ENCODE peak calls at places on chromosomes 2 and 18, in seven cellular contexts. D, B, T, A, U, Z and L are unnamed samples.
A peak's percentile ranks its signal among the peaks of the same experiment; 100 is the strongest.

GRCh38 chr2:102193074-102193473 is 6.3 kb downstream of the IL1RL2 start:
- DNase-seq in D (peak; percentile 54), B (no peak), T (no peak), A (no peak), U (peak; percentile 48), Z (peak; percentile 52), L (peak; percentile 82)

GRCh38 chr18:12837747-12838146 is 46.3 kb downstream of the PTPN2 start:
- DNase-seq in D (peak; percentile 47), B (no peak), T (no peak), A (no peak), U (no peak), Z (peak; percentile 25), L (no peak)

GRCh38 chr2:75482398-75482797 is 78.3 kb downstream of the EVA1A start:
- DNase-seq in D (no peak), B (no peak), T (no peak), A (no peak), U (no peak), Z (no peak), L (no peak)

GRCh38 chr2:194079989-194080388 is 1577.0 kb upstream of the SLC39A10 start:
- DNase-seq in D (no peak), B (no peak), T (no peak), A (no peak), U (no peak), Z (no peak), L (no peak)

GRCh38 chr2:241865957-241866858 is 3.3 kb upstream of the RTP5 start:
- DNase-seq in D (peak; percentile 16), B (peak; percentile 28), T (no peak), A (no peak), U (no peak), Z (no peak), L (no peak)

GRCh38 chr2:172438741-172439508 is 11.5 kb downstream of the ITGA6 start:
- DNase-seq in D (peak; percentile 71), B (no peak), T (no peak), A (no peak), U (peak; percentile 71), Z (peak; percentile 52), L (peak; percentile 87)

GRCh38 chr2:98505311-98505808 is 60.7 kb downstream of the INPP4A start:
- DNase-seq in D (no peak), B (no peak), T (peak; percentile 64), A (no peak), U (no peak), Z (no peak), L (no peak)

GRCh38 chr2:240538031-240538780 is 19.6 kb downstream of the ANKMY1 start:
- DNase-seq in D (no peak), B (no peak), T (no peak), A (no peak), U (no peak), Z (no peak), L (no peak)

GRCh38 chr18:26863921-26864497 is 1.5 kb downstream of the AQP4 start:
- DNase-seq in D (no peak), B (no peak), T (no peak), A (no peak), U (no peak), Z (no peak), L (no peak)

GRCh38 chr2:55419236-55419513 is 481 bp downstream of the CCDC88A start:
- DNase-seq in D (peak; percentile 18), B (no peak), T (no peak), A (no peak), U (peak; percentile 9), Z (peak; percentile 38), L (peak; percentile 23)

GRCh38 chr2:30611572-30611971 is 164.5 kb downstream of the LCLAT1 start:
- DNase-seq in D (no peak), B (no peak), T (no peak), A (no peak), U (no peak), Z (peak; percentile 85), L (no peak)

GRCh38 chr2:134178109-134178877 is 75.6 kb upstream of the MGAT5 start:
- DNase-seq in D (peak; percentile 11), B (no peak), T (no peak), A (no peak), U (no peak), Z (peak; percentile 35), L (no peak)

GRCh38 chr2:231462729-231463465 is 1.4 kb downstream of the NCL start:
- DNase-seq in D (no peak), B (no peak), T (no peak), A (no peak), U (no peak), Z (no peak), L (no peak)

GRCh38 chr18:74196220-74197119 is 48.1 kb downstream of the TIMM21 start:
- DNase-seq in D (peak; percentile 66), B (peak; percentile 64), T (no peak), A (peak; percentile 15), U (peak; percentile 79), Z (peak; percentile 39), L (peak; percentile 67)

GRCh38 chr2:69514836-69515235 is 77.6 kb upstream of the NFU1 start:
- DNase-seq in D (peak; percentile 24), B (no peak), T (no peak), A (no peak), U (no peak), Z (no peak), L (no peak)

GRCh38 chr2:160062283-160063005 is at the start of gene PLA2R1:
- DNase-seq in D (peak; percentile 12), B (no peak), T (no peak), A (no peak), U (peak; percentile 77), Z (peak; percentile 52), L (peak; percentile 38)

GRCh38 chr18:46917108-46917807 is at the start of the genes KATNAL2 and PIAS2:
- DNase-seq in D (peak; percentile 58), B (peak; percentile 92), T (no peak), A (no peak), U (peak; percentile 31), Z (peak; percentile 64), L (peak; percentile 30)
- TF ChIP-seq CTCF in D (no peak), B (no peak), T (no peak), A (no peak), U (no peak), Z (no peak), L (no peak)

GRCh38 chr2:166173263-166173662 is 45.4 kb upstream of the SCN1A start:
- DNase-seq in D (no peak), B (no peak), T (no peak), A (no peak), U (no peak), Z (no peak), L (no peak)

GRCh38 chr2:166184789-166185188 is 57.0 kb upstream of the SCN1A start:
- DNase-seq in D (peak; percentile 52), B (no peak), T (no peak), A (no peak), U (peak; percentile 67), Z (no peak), L (peak; percentile 98)

GRCh38 chr2:166180951-166181812 is 53.4 kb upstream of the SCN1A start:
- DNase-seq in D (peak; percentile 56), B (peak; percentile 54), T (no peak), A (no peak), U (peak; percentile 37), Z (peak; percentile 38), L (peak; percentile 48)

GRCh38 chr2:166181813-166182154 is 54.0 kb upstream of the SCN1A start:
- DNase-seq in D (no peak), B (no peak), T (no peak), A (no peak), U (no peak), Z (no peak), L (no peak)

DNA sequence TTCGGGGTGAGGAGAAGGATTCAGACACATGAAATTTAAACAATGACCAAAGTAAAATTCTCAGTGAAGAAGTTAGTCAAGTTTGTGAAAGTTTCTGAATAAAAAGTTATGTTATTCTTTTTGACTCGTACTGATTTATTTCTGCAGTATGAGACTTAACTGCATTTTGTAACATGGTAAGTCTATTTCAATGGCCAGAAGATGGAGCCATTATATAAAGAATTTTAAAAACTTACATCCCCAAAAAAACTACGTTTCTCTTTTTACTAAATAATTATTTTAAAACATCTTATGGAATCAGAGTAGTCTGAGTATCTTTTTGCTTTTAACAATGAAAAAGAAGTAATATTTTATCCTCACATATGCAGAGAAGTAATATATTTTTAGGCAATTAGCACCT is 51.4 kb upstream of the SCN1A start:
- DNase-seq in D (peak; percentile 35), B (no peak), T (no peak), A (no peak), U (no peak), Z (no peak), L (peak; percentile 39)
- TF ChIP-seq CTCF in D (peak; percentile 54), B (no peak), T (no peak), A (peak; percentile 22), U (no peak), Z (no peak), L (no peak)

DNA sequence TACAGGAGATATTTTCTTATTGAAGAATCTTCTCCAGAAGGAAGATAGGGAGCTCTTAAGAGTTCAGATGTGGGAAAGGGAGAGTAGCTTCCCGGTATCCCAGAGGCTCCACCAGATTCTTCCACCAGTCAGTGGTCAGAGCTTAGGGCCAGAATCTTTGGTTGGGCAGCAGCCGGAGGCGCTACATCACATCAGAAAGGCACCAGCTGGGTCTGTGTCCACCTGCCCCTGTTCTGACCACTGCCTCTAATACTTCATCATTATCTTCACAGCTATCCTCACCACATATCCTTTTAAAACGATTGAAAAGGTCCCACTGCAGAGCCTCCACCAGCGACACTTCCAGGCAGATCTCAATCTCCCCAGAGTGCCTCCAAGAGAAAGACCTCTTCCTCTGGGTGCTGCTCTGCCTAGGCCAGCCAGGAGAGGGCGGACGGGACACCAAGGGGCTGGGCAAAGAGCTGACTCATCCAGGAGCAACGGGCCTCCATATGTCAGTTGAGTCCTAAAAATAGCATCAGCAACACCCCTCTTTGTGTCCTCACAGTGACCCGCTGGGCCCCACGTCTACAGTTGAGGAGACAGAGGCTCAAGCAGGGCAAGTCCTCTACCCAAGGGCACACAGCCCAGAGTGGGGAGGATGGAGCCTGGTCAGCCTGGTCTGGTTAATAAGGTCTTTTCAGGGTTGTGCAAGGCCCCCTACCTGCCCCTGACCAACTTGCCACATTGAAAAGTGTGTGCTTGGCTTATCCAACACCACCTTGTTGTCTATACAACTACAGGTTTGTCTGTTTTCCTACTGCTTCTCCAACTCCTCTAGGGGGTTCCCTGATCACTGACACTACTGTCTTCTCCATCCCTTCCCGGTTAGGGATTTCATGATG is 81.2 kb downstream of the ADD2 start:
- DNase-seq in D (peak; percentile 46), B (peak; percentile 41), T (peak; percentile 67), A (no peak), U (peak; percentile 74), Z (peak; percentile 83), L (peak; percentile 49)
- TF ChIP-seq CTCF in D (peak; percentile 20), B (peak; percentile 34), T (no peak), A (peak; percentile 19), U (no peak), Z (peak; percentile 41), L (peak; percentile 68)

DNA sequence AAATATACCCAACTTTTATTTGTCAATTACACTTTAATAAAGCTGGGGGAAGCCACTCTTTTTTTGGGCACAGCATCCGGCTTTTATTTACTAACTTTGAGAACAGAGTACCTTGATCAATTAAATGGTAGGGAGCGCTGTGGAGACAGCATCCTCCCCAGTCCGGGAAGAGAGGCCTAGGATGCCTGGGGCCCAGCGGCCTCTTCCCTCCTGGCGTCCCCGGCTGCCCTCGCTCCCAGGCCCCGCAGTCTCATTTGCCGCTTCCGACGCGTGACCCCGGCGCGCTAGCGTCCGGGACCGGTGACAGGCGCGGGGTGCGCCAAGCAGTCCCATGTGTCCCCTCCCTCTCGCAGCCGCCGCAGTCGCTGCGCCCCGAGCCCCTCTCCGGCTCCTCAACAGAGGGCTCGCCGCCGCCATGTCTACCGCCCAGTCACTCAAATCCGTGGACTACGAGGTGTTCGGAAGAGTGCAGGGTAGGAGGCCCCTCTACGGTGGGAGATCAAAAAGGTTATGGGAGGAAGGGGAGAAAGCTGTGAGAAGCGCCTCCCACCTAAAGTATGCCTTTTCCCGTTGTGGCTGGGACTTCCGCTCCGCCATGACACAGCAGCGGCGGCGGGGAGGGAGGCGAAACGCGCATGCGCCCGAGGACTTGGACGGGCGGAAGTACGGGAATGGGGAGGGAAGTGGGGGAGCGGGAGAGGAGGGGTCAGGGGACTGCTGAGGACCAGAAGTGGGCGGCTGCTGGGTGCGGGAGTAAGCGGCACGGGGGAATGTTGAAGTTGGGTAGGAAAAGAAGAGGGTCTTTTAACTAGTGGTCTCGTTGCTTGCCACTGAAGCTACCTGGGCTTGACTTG is at the start of gene ACYP2:
- DNase-seq in D (peak; percentile 96), B (peak; percentile 97), T (no peak), A (peak; percentile 91), U (peak; percentile 95), Z (peak; percentile 96), L (peak; percentile 83)
- TF ChIP-seq CTCF in D (peak; percentile 47), B (no peak), T (no peak), A (peak; percentile 38), U (no peak), Z (peak; percentile 24), L (peak; percentile 50)